ENCODE peak calls at places on chromosome 14, in eight cellular contexts. R is OCI-LY7; B is nephron progenitor cell; E is lower leg skin; I is hepatocyte; J is neural crest cell; X is heart left ventricle; K is CD8-positive, alpha-beta T cell. W is an unnamed sample.

GRCh38 chr14:69249603-69250002 is 10.4 kb upstream of the GALNT16 start:
- DNase-seq in R (no peak), B (no peak), E (no peak), I (no peak), J (no peak), X (no peak), K (no peak), W (no peak)

GRCh38 chr14:104350463-104351185 is 212.2 kb downstream of the KIF26A start:
- DNase-seq in R (no peak), B (no peak), E (no peak), I (no peak), J (no peak), X (peak; percentile 68), K (no peak), W (no peak)

GRCh38 chr14:68738559-68738958 is 54.3 kb downstream of the ZFP36L1 start:
- DNase-seq in R (no peak), B (no peak), E (no peak), I (no peak), J (no peak), X (no peak), K (no peak), W (no peak)

GRCh38 chr14:104133496-104133895 is 4.9 kb upstream of the KIF26A start:
- DNase-seq in R (no peak), B (no peak), E (no peak), I (no peak), J (no peak), X (peak; percentile 26), K (peak; percentile 13), W (no peak)

GRCh38 chr14:20167091-20167490 is 23.6 kb upstream of the OR11G2 start:
- DNase-seq in R (no peak), B (no peak), E (no peak), I (no peak), J (no peak), X (no peak), K (no peak), W (no peak)

GRCh38 chr14:104532191-104532555 is 47.4 kb upstream of the C14orf180 start:
- DNase-seq in R (no peak), B (no peak), E (no peak), I (no peak), J (no peak), X (no peak), K (no peak), W (no peak)

GRCh38 chr14:67674139-67674479 is 323 bp downstream of the VTI1B start:
- DNase-seq in R (peak; percentile 56), B (peak; percentile 86), E (peak; percentile 63), I (peak; percentile 87), J (peak; percentile 71), X (peak; percentile 85), K (peak; percentile 50), W (peak; percentile 56)

GRCh38 chr14:68666206-68666730 is 126.6 kb downstream of the ZFP36L1 start:
- DNase-seq in R (no peak), B (no peak), E (no peak), I (no peak), J (no peak), X (no peak), K (no peak), W (no peak)

GRCh38 chr14:104732355-104732804 is 8.4 kb downstream of the ADSS1 start:
- DNase-seq in R (no peak), B (no peak), E (no peak), I (no peak), J (no peak), X (peak; percentile 90), K (no peak), W (no peak)

GRCh38 chr14:73393375-73393774 is 65.0 kb downstream of the NUMB start:
- DNase-seq in R (no peak), B (no peak), E (no peak), I (no peak), J (no peak), X (no peak), K (no peak), W (no peak)

GRCh38 chr14:104968541-104969401 is 9.4 kb downstream of the AHNAK2 start:
- DNase-seq in R (peak; percentile 71), B (no peak), E (peak; percentile 86), I (peak; percentile 67), J (no peak), X (peak; percentile 58), K (no peak), W (no peak)

GRCh38 chr14:58789106-58789505 is 151.3 kb downstream of the DACT1 start:
- DNase-seq in R (no peak), B (no peak), E (no peak), I (no peak), J (no peak), X (no peak), K (no peak), W (no peak)

DNA sequence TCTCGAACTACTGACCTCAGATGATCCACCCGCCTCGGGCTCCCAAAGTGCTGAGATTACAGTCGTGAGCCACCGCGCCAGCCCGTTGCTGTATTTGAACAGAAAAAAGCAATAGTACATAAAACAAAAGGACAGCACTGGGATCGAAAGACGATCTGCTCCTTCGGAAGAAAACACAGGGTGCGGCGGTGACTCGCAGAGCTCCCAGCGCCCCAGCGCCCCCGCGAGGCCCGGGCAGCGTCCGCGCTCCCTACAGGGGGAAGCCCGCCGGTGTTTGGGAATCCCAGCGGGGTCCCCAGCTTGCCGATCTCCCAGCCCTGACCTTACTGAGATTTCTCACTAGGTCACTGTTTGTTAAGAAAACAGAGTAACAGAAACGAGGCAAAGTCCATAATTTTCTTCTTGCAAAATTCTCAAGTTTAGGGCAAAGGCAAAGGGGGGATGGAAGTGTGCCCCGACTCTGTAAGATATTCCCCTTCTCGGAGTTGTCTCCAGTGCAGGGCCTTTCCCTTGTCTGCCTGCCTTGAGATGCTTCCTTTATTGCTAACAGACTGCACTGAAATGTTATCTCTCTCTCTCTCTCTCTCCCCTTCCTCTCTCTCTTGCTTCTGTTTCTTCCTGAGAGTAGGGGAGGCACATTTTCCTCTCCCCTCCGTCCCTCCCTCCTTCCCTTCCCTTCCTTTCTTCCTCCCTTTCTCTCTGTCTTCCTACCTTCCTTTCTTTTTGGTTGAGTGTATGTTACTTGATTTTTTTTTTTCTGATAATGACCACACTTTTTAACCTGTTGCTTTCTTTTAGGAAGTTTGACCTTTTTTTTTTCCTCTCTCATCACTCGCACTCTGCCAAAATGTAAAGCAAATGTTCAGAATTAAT is 92.0 kb downstream of the TMEM30B start:
- DNase-seq in R (no peak), B (peak; percentile 74), E (peak; percentile 28), I (peak; percentile 71), J (peak; percentile 30), X (peak; percentile 78), K (no peak), W (peak; percentile 77)
- TF ChIP-seq CTCF in R (no peak), B (peak; percentile 37), E (no peak), I (peak; percentile 59), J (peak; percentile 51), X (peak; percentile 60), K (no peak), W (peak; percentile 62)

GRCh38 chr14:52694761-52695480 is 437 bp downstream of the ERO1A start:
- DNase-seq in R (peak; percentile 84), B (peak; percentile 47), E (no peak), I (peak; percentile 49), J (no peak), X (peak; percentile 74), K (peak; percentile 67), W (peak; percentile 58)

GRCh38 chr14:52693004-52693403 is 2.4 kb downstream of the ERO1A start:
- DNase-seq in R (no peak), B (no peak), E (no peak), I (no peak), J (no peak), X (no peak), K (no peak), W (no peak)

GRCh38 chr14:52693532-52693931 is 1.8 kb downstream of the ERO1A start:
- DNase-seq in R (no peak), B (no peak), E (no peak), I (no peak), J (no peak), X (no peak), K (no peak), W (no peak)

GRCh38 chr14:52692248-52692962 is 3.0 kb downstream of the ERO1A start:
- DNase-seq in R (peak; percentile 11), B (no peak), E (no peak), I (no peak), J (no peak), X (no peak), K (no peak), W (no peak)

GRCh38 chr14:52695481-52696091 is at the start of gene ERO1A:
- DNase-seq in R (peak; percentile 76), B (peak; percentile 79), E (peak; percentile 74), I (peak; percentile 93), J (peak; percentile 61), X (peak; percentile 92), K (peak; percentile 54), W (peak; percentile 80)
- TF ChIP-seq CTCF in R (no peak), B (no peak), E (no peak), I (no peak), J (no peak), X (no peak), K (no peak), W (peak; percentile 22)

DNA sequence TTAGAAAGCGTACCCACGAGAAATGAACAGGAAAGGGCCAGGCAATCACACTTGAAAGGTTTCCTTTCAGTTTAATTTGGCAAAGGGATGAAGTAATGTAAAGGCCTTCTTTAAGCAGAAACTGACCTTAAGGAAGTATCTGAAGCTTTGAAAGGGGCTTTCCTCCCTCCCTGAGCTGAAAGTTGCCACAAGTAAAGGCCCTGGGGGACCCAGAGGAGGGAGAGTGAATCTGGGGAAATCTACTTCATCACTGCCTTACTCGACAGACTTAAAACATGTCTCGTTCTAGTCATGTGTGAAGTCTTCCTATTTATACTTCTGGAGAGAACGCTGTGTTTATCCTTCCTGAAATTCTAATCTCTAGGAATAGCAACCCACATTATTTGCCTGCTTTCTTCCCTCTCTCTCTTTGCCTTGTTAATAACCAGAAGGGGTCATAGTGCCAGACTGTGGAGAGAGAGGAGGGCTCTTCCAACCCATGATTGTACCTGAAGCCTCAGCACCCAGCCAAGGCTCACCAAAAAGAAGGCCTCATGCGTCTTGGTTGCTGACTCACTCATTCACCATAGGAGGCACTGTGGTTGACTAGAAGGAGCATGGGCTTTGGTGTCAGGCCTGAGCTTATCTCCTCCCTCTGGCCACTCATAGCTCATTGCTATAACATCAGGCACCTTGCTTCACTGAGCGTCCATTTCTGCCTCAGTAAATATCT is 10.2 kb upstream of the GPX2 start:
- DNase-seq in R (peak; percentile 18), B (no peak), E (no peak), I (no peak), J (no peak), X (no peak), K (no peak), W (peak; percentile 82)
- TF ChIP-seq CTCF in R (peak; percentile 31), B (no peak), E (no peak), I (no peak), J (no peak), X (no peak), K (no peak), W (peak; percentile 40)

DNA sequence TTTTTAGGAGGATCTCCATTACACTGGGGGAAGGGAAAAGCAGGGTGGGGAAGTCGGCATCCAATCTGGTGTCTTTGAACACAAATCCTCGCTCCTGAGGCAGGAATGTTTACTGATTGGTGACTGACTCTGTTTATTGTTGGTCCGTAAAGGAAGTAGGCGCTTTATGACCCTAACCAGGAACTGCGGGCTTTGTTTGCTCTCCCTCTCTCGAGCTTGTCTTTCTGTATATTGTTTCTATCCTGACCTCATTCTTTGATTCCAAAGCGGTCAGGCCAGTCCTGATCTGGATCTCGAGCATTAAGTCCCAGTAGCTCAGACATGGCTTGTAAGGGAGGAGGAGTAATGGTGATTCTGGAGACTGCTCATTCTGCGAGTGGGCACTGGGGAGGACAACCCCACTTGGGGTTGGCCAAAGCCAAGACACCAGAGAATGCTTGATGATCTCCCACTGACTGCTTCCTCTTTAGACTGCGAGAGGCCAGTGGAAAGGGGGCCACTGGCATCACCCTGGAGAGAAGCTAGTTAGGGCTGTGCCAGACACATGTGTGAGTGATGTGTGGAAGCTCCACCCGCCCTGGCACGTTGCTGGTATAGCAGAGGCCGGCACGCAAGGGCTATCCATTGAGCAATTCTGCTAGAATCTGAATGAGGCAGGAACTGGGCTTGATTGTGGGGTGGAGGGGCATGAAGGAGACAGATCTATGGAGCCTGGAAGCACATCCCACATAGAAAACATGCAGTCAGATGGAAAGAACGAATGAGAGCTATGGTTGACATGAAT is 194.6 kb downstream of the PAX9 start:
- DNase-seq in R (no peak), B (no peak), E (no peak), I (no peak), J (no peak), X (no peak), K (no peak), W (no peak)
- TF ChIP-seq CTCF in R (no peak), B (no peak), E (no peak), I (no peak), J (no peak), X (no peak), K (no peak), W (no peak)